ENCODE peak calls at places on chromosomes 16 and 17, in four cellular contexts. P is ovary, G is brain microvascular endothelial cell, Q is A549. M is an unnamed sample.

GRCh38 chr17:77457572-77458201 is 316.9 kb downstream of the SEC14L1 start:
- DNase-seq in Q (no peak), G (no peak), P (no peak), M (no peak)

GRCh38 chr16:70688266-70688742 is 2.5 kb upstream of the MTSS2 start:
- DNase-seq in Q (no peak), P (peak), G (no peak), M (peak)

GRCh38 chr17:4634981-4635380 is 6.5 kb downstream of the ALOX15 start:
- DNase-seq in Q (no peak), G (no peak), P (no peak), M (no peak)

GRCh38 chr17:29713626-29714025 is 90.9 kb upstream of the CORO6 start:
- DNase-seq in P (no peak), G (no peak), Q (no peak), M (no peak)

GRCh38 chr17:48883171-48883570 is 9.4 kb upstream of the ATP5MC1 start:
- DNase-seq in G (no peak), P (no peak), Q (no peak), M (no peak)

GRCh38 chr16:84959045-84959576 is 52.2 kb downstream of the ZDHHC7 start:
- DNase-seq in Q (peak), G (no peak), P (no peak), M (no peak)

GRCh38 chr16:17367932-17368331 is 102.8 kb downstream of the XYLT1 start:
- DNase-seq in P (peak), G (peak), Q (peak), M (no peak)

GRCh38 chr17:18978655-18979054 is 25.9 kb downstream of the FAM83G start:
- DNase-seq in Q (no peak), G (no peak), P (no peak), M (no peak)

GRCh38 chr17:74466111-74466784 is at the start of gene CD300A:
- DNase-seq in G (no peak), Q (no peak), P (no peak), M (no peak)

GRCh38 chr17:44543213-44543904 is 13.9 kb upstream of the FZD2 start:
- DNase-seq in Q (peak), P (no peak), G (peak), M (peak)

GRCh38 chr16:87352818-87353217 is 30.8 kb downstream of the FBXO31 start:
- DNase-seq in P (no peak), G (no peak), Q (no peak), M (no peak)

GRCh38 chr17:7552621-7553051 is 3.8 kb downstream of the TNFSF12 start:
- DNase-seq in P (no peak), Q (no peak), G (no peak), M (no peak)

GRCh38 chr17:20991276-20992037 is 51.4 kb downstream of the USP22 start:
- DNase-seq in Q (no peak), P (no peak), G (no peak), M (no peak)

GRCh38 chr17:58187675-58188074 is 4.9 kb upstream of the EPX start:
- DNase-seq in P (no peak), Q (no peak), G (no peak), M (no peak)

GRCh38 chr16:80852261-80852872 is 48.0 kb upstream of the CDYL2 start:
- DNase-seq in Q (peak), P (no peak), G (peak), M (no peak)

GRCh38 chr17:7394452-7395191 is at the start of gene PLSCR3:
- DNase-seq in P (peak), G (peak), Q (peak), M (peak)

GRCh38 chr17:81910840-81911276 is 341 bp downstream of the PCYT2 start:
- DNase-seq in G (no peak), Q (no peak), P (no peak), M (no peak)

GRCh38 chr16:87896924-87897562 is 27.7 kb upstream of the SLC7A5 start:
- DNase-seq in Q (no peak), G (no peak), P (no peak), M (no peak)

GRCh38 chr16:66660422-66661209 is 35.9 kb downstream of the CMTM4 start:
- DNase-seq in G (peak), Q (peak), P (peak), M (peak)

GRCh38 chr17:7823581-7824001 is 10.4 kb upstream of the KDM6B start:
- DNase-seq in G (no peak), P (no peak), Q (no peak), M (no peak)

GRCh38 chr17:10172241-10172741 is 26.1 kb downstream of the GAS7 start:
- DNase-seq in Q (no peak), P (no peak), G (no peak), M (no peak)
- TF ChIP-seq CTCF in Q (no peak), P (no peak), G (no peak), M (no peak)

GRCh38 chr16:21614896-21615295 is 15.5 kb downstream of the METTL9 start:
- DNase-seq in Q (no peak), P (no peak), G (no peak), M (no peak)
- TF ChIP-seq CTCF in Q (no peak), P (no peak), G (peak), M (no peak)

DNA sequence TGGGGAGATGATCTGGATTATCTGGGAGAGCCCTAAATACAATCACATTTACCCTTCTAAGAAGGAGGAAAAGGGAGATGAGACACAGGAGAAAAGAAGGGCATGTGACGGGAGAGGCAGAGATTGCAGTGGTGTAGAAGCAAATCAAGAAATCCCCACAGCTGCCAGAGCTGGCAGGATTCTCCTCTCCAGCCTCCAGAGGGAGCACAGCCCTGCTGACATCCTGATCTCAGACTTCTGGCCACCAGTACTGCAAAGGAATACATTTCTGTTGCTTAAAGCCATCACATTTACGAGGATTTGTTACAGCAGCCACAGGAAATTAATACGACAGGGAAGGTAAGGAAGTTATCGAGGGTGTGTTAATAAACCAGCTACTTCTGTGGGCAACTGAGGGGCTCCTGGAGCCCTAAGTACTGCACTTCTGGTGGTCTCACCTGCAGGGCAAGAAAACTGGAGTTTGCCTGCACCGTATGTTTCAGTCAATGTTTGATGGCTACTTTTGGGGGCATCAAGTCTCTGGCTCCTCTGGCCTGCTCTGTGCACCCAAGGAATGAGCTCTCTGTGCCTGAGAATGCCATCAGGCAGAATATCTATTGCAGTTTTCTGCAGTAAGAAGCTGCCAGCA is 22.9 kb upstream of the CDH13 start:
- DNase-seq in G (peak), P (no peak), Q (no peak), M (no peak)
- TF ChIP-seq CTCF in G (peak), P (no peak), Q (no peak), M (peak)

GRCh38 chr16:72552675-72553074 is 380.7 kb upstream of the PMFBP1 start:
- DNase-seq in Q (no peak), G (no peak), P (no peak), M (no peak)
- TF ChIP-seq CTCF in Q (no peak), G (no peak), P (no peak), M (no peak)

GRCh38 chr16:2770057-2770780 is 6.9 kb downstream of the ELOB start:
- DNase-seq in P (no peak), Q (no peak), G (no peak), M (no peak)
- TF ChIP-seq CTCF in P (no peak), Q (no peak), G (peak), M (no peak)